ENCODE peak calls at places on chromosomes 4 and X, in four cellular contexts. S is K562, P is testis, H is A673. V is an unnamed sample.

GRCh38 chr4:85210353-85210752 is 243.9 kb upstream of the WDFY3 start:
- DNase-seq in S (no peak), P (no peak), H (no peak), V (no peak)

GRCh38 chrX:112356031-112356430 is 273.5 kb upstream of the TRPC5 start:
- DNase-seq in S (no peak), P (no peak), H (no peak), V (no peak)

GRCh38 chr4:114136067-114136466 is 156.6 kb upstream of the ARSJ start:
- DNase-seq in S (no peak), P (no peak), H (peak; percentile 10), V (no peak)

GRCh38 chrX:97522307-97522706 is 638.6 kb downstream of the RPA4 start:
- DNase-seq in S (no peak), P (no peak), H (no peak), V (no peak)

GRCh38 chr4:19254476-19254875 is 997.2 kb upstream of the SLIT2 start:
- DNase-seq in S (no peak), P (no peak), H (peak; percentile 15), V (no peak)

GRCh38 chrX:129077384-129077783 is 445.9 kb downstream of the SMARCA1 start:
- DNase-seq in S (no peak), P (no peak), H (peak; percentile 68), V (no peak)

GRCh38 chrX:41441934-41442823 is 5.0 kb upstream of the NYX start:
- DNase-seq in S (peak; percentile 88), P (peak; percentile 68), H (peak; percentile 47), V (peak; percentile 86)

GRCh38 chr4:20589436-20589835 is 110.8 kb upstream of the PACRGL start:
- DNase-seq in S (no peak), P (no peak), H (no peak), V (peak; percentile 37)

GRCh38 chr4:7890635-7891393 is 48.8 kb downstream of the AFAP1 start:
- DNase-seq in S (no peak), P (no peak), H (peak; percentile 86), V (no peak)

GRCh38 chrX:74179071-74179470 is 124.9 kb upstream of the ZCCHC13 start:
- DNase-seq in S (no peak), P (no peak), H (peak; percentile 14), V (no peak)

GRCh38 chr4:41360911-41361830 is 104.4 kb downstream of the UCHL1 start:
- DNase-seq in S (no peak), P (peak; percentile 32), H (peak; percentile 53), V (peak; percentile 42)
- H3K27ac ChIP-seq in S (no peak overlapping the region), P (no peak overlapping the region), H (no peak overlapping the region), V (peak overlapping the region; percentile 32)

GRCh38 chr4:6239968-6240367 is 29.7 kb upstream of the WFS1 start:
- DNase-seq in S (no peak), P (no peak), H (no peak), V (no peak)

GRCh38 chr4:6245246-6246169 is 24.1 kb upstream of the WFS1 start:
- DNase-seq in S (no peak), P (peak; percentile 75), H (no peak), V (no peak)

GRCh38 chr4:6242271-6243029 is 27.2 kb upstream of the WFS1 start:
- DNase-seq in S (no peak), P (no peak), H (no peak), V (no peak)

GRCh38 chr4:6239486-6239885 is 30.2 kb upstream of the WFS1 start:
- DNase-seq in S (no peak), P (no peak), H (no peak), V (no peak)

GRCh38 chr4:6241062-6241845 is 28.4 kb upstream of the WFS1 start:
- DNase-seq in S (no peak), P (no peak), H (no peak), V (no peak)
- H3K27me3 ChIP-seq in S (peaks cover 19% of the 10 kb centered on the region), P (no peaks in the 10 kb centered on the region), H (peaks cover 42% of the 10 kb centered on the region), V (no peaks in the 10 kb centered on the region)

GRCh38 chr4:112522389-112522788 is 6.4 kb upstream of the NEUROG2 start:
- DNase-seq in S (no peak), P (no peak), H (no peak), V (no peak)
- TF ChIP-seq CTCF in S (no peak), P (no peak), H (no peak), V (no peak)

GRCh38 chr4:101265816-101266172 is 81.5 kb downstream of the PPP3CA start:
- DNase-seq in S (no peak), P (no peak), H (no peak), V (no peak)
- H3K27ac ChIP-seq in S (no peak overlapping the region), P (no peak overlapping the region), H (no peak overlapping the region), V (no peak overlapping the region)

GRCh38 chrX:133857648-133858269 is 127.6 kb downstream of the GPC3 start:
- DNase-seq in S (no peak), P (no peak), H (no peak), V (no peak)
- H3K27me3 ChIP-seq in S (no peaks in the 10 kb centered on the region), P (no peaks in the 10 kb centered on the region), H (no peaks in the 10 kb centered on the region), V (no peaks in the 10 kb centered on the region)